ENCODE peak calls at places on chromosomes 5 and 9, in eight cellular contexts. I, T, Y, Q, O, E, R and C are unnamed samples.
A peak's percentile ranks its signal among the peaks of the same experiment; 100 is the strongest.

GRCh38 chr9:125145425-125145824 is 2.1 kb upstream of the SCAI start:
- DNase-seq in I (no peak), T (no peak), Y (no peak), Q (no peak), O (no peak), E (no peak), R (no peak), C (no peak)

GRCh38 chr5:74316064-74316586 is 324.4 kb downstream of the ENC1 start:
- DNase-seq in I (peak; percentile 81), T (peak; percentile 20), Y (peak; percentile 97), Q (no peak), O (peak; percentile 89), E (no peak), R (no peak), C (no peak)

GRCh38 chr5:177473461-177473991 is at the start of gene DBN1:
- DNase-seq in I (peak; percentile 44), T (peak; percentile 65), Y (peak; percentile 82), Q (no peak), O (no peak), E (no peak), R (peak; percentile 88), C (peak; percentile 87)

GRCh38 chr5:155406815-155407214 is 393.3 kb downstream of the KIF4B start:
- DNase-seq in I (no peak), T (no peak), Y (no peak), Q (no peak), O (no peak), E (no peak), R (no peak), C (no peak)

GRCh38 chr5:38807570-38808461 is 38.0 kb upstream of the OSMR start:
- DNase-seq in I (peak; percentile 38), T (no peak), Y (peak; percentile 35), Q (no peak), O (peak; percentile 77), E (no peak), R (no peak), C (no peak)

GRCh38 chr9:130409250-130409649 is 35.5 kb upstream of the ASS1 start:
- DNase-seq in I (no peak), T (no peak), Y (no peak), Q (no peak), O (no peak), E (no peak), R (no peak), C (no peak)

GRCh38 chr5:174573210-174574014 is 151.0 kb upstream of the MSX2 start:
- DNase-seq in I (no peak), T (no peak), Y (no peak), Q (no peak), O (no peak), E (no peak), R (no peak), C (no peak)

GRCh38 chr9:79221084-79221483 is 350.7 kb upstream of the TLE4 start:
- DNase-seq in I (peak; percentile 52), T (no peak), Y (peak; percentile 90), Q (no peak), O (peak; percentile 91), E (no peak), R (no peak), C (no peak)

GRCh38 chr5:122915717-122916399 is 70.4 kb downstream of the SNX24 start:
- DNase-seq in I (no peak), T (no peak), Y (no peak), Q (no peak), O (no peak), E (no peak), R (no peak), C (peak; percentile 62)

GRCh38 chr9:129669141-129669718 is 3.8 kb downstream of the PRRX2 start:
- DNase-seq in I (no peak), T (no peak), Y (no peak), Q (no peak), O (peak; percentile 75), E (no peak), R (no peak), C (no peak)

GRCh38 chr5:158559643-158560042 is 540.1 kb downstream of the EBF1 start:
- DNase-seq in I (no peak), T (no peak), Y (no peak), Q (no peak), O (no peak), E (no peak), R (no peak), C (no peak)

GRCh38 chr9:14283276-14283675 is 30.7 kb downstream of the NFIB start:
- DNase-seq in I (no peak), T (no peak), Y (no peak), Q (no peak), O (no peak), E (no peak), R (no peak), C (no peak)

GRCh38 chr5:132100672-132101261 is 27.2 kb downstream of the CSF2 start:
- DNase-seq in I (no peak), T (no peak), Y (no peak), Q (no peak), O (no peak), E (no peak), R (peak; percentile 41), C (peak; percentile 61)

GRCh38 chr5:154513669-154514084 is 35.6 kb upstream of the HAND1 start:
- DNase-seq in I (no peak), T (no peak), Y (no peak), Q (no peak), O (peak; percentile 34), E (no peak), R (no peak), C (no peak)

GRCh38 chr5:175692996-175693700 is 35.3 kb downstream of the HRH2 start:
- DNase-seq in I (no peak), T (no peak), Y (no peak), Q (no peak), O (no peak), E (peak; percentile 20), R (no peak), C (no peak)

GRCh38 chr5:141521244-141521781 is 32.4 kb downstream of the PCDHGC5 start:
- DNase-seq in I (peak; percentile 75), T (no peak), Y (peak; percentile 98), Q (no peak), O (peak; percentile 99), E (no peak), R (no peak), C (no peak)

GRCh38 chr9:33297455-33297854 is 7.1 kb downstream of the NFX1 start:
- DNase-seq in I (no peak), T (no peak), Y (no peak), Q (no peak), O (no peak), E (peak; percentile 56), R (peak; percentile 59), C (peak; percentile 55)

GRCh38 chr5:154265197-154265578 is 74.7 kb downstream of the GALNT10 start:
- DNase-seq in I (no peak), T (no peak), Y (no peak), Q (no peak), O (no peak), E (no peak), R (no peak), C (no peak)

GRCh38 chr5:3075309-3075708 is 323.8 kb upstream of the IRX2 start:
- DNase-seq in I (no peak), T (no peak), Y (no peak), Q (no peak), O (no peak), E (no peak), R (no peak), C (no peak)
- TF ChIP-seq CTCF in I (no peak), T (no peak), Y (no peak), Q (no peak), O (no peak), E (no peak), R (no peak), C (no peak)

GRCh38 chr5:98657559-98657958 is 115.9 kb upstream of the RGMB start:
- DNase-seq in I (no peak), T (no peak), Y (no peak), Q (no peak), O (no peak), E (no peak), R (no peak), C (no peak)
- TF ChIP-seq CTCF in I (no peak), T (no peak), Y (no peak), Q (no peak), O (no peak), E (no peak), R (no peak), C (no peak)

GRCh38 chr9:37386988-37387387 is 35.5 kb upstream of the GRHPR start:
- DNase-seq in I (no peak), T (no peak), Y (no peak), Q (no peak), O (no peak), E (no peak), R (peak; percentile 58), C (no peak)
- TF ChIP-seq CTCF in I (no peak), T (no peak), Y (no peak), Q (no peak), O (no peak), E (no peak), R (no peak), C (no peak)

GRCh38 chr5:163005949-163006348 is 431.4 kb upstream of the CCNG1 start:
- DNase-seq in I (no peak), T (no peak), Y (peak; percentile 7), Q (no peak), O (no peak), E (no peak), R (no peak), C (no peak)
- TF ChIP-seq CTCF in I (no peak), T (no peak), Y (no peak), Q (no peak), O (no peak), E (no peak), R (no peak), C (peak; percentile 6)

GRCh38 chr9:4116091-4116581 is 183.7 kb downstream of the GLIS3 start:
- DNase-seq in I (no peak), T (no peak), Y (no peak), Q (no peak), O (no peak), E (no peak), R (no peak), C (no peak)

GRCh38 chr9:4116708-4117460 is 183.0 kb downstream of the GLIS3 start:
- DNase-seq in I (no peak), T (no peak), Y (no peak), Q (peak; percentile 20), O (no peak), E (no peak), R (no peak), C (no peak)

GRCh38 chr9:4119778-4120554 is 179.9 kb downstream of the GLIS3 start:
- DNase-seq in I (no peak), T (no peak), Y (no peak), Q (no peak), O (no peak), E (no peak), R (no peak), C (no peak)

GRCh38 chr9:4118666-4119065 is 181.2 kb downstream of the GLIS3 start:
- DNase-seq in I (no peak), T (no peak), Y (no peak), Q (no peak), O (no peak), E (no peak), R (no peak), C (no peak)

GRCh38 chr9:4117835-4118610 is 181.8 kb downstream of the GLIS3 start:
- DNase-seq in I (peak; percentile 31), T (no peak), Y (no peak), Q (no peak), O (no peak), E (no peak), R (peak; percentile 61), C (peak; percentile 53)
- TF ChIP-seq CTCF in I (peak; percentile 13), T (no peak), Y (peak; percentile 8), Q (no peak), O (peak; percentile 29), E (no peak), R (peak; percentile 65), C (peak; percentile 81)